ENCODE peak calls at places on chromosomes 16 and 17, in seven cellular contexts. One of them, this sample, is unnamed.
A peak's percentile ranks its signal among the peaks of the same experiment; 100 is the strongest.

GRCh38 chr16:48287239-48287638 is 39.9 kb upstream of the ABCC11 start:
- DNase-seq in ovary: no peak
- DNase-seq in RWPE1: no peak
- DNase-seq in MM.1S: no peak
- DNase-seq in PC-9: no peak
- DNase-seq in uterus: no peak
- DNase-seq in GM23338: no peak
- DNase-seq in this sample: no peak

GRCh38 chr17:45663772-45664171 is 120.3 kb upstream of the CRHR1 start:
- DNase-seq in GM23338: no peak
- DNase-seq in ovary: no peak
- DNase-seq in RWPE1: no peak
- DNase-seq in uterus: no peak
- DNase-seq in MM.1S: no peak
- DNase-seq in PC-9: no peak
- DNase-seq in this sample: no peak

GRCh38 chr16:88035292-88035691 is 84.1 kb downstream of the BANP start:
- DNase-seq in PC-9: no peak
- DNase-seq in ovary: no peak
- DNase-seq in uterus: no peak
- DNase-seq in RWPE1: no peak
- DNase-seq in GM23338: no peak
- DNase-seq in MM.1S: no peak
- DNase-seq in this sample: no peak

GRCh38 chr17:82400830-82401229 is 17.3 kb upstream of the HEXD start:
- DNase-seq in MM.1S: peak; percentile 70
- DNase-seq in uterus: no peak
- DNase-seq in RWPE1: no peak
- DNase-seq in GM23338: no peak
- DNase-seq in PC-9: no peak
- DNase-seq in ovary: no peak
- DNase-seq in this sample: peak; percentile 51

GRCh38 chr16:48109496-48109895 is 46.3 kb downstream of the ABCC12 start:
- DNase-seq in MM.1S: no peak
- DNase-seq in uterus: no peak
- DNase-seq in ovary: no peak
- DNase-seq in GM23338: no peak
- DNase-seq in PC-9: no peak
- DNase-seq in RWPE1: no peak
- DNase-seq in this sample: no peak

GRCh38 chr16:19710991-19711545 is 7.0 kb downstream of the KNOP1 start:
- DNase-seq in ovary: no peak
- DNase-seq in uterus: no peak
- DNase-seq in PC-9: no peak
- DNase-seq in GM23338: no peak
- DNase-seq in MM.1S: no peak
- DNase-seq in RWPE1: no peak
- DNase-seq in this sample: no peak

GRCh38 chr17:39737331-39737760 is 392 bp upstream of the GRB7 start:
- DNase-seq in ovary: no peak
- DNase-seq in uterus: no peak
- DNase-seq in MM.1S: no peak
- DNase-seq in GM23338: no peak
- DNase-seq in RWPE1: no peak
- DNase-seq in PC-9: no peak
- DNase-seq in this sample: no peak

GRCh38 chr16:50038756-50039529 is 13.9 kb downstream of the CNEP1R1 start:
- DNase-seq in MM.1S: no peak
- DNase-seq in RWPE1: no peak
- DNase-seq in PC-9: no peak
- DNase-seq in ovary: no peak
- DNase-seq in GM23338: peak; percentile 46
- DNase-seq in uterus: no peak
- DNase-seq in this sample: no peak

GRCh38 chr16:60792437-60792836 is 1243.8 kb downstream of the CDH8 start:
- DNase-seq in PC-9: no peak
- DNase-seq in MM.1S: no peak
- DNase-seq in GM23338: no peak
- DNase-seq in uterus: no peak
- DNase-seq in ovary: no peak
- DNase-seq in RWPE1: no peak
- DNase-seq in this sample: no peak

GRCh38 chr16:62805221-62805857 is 769.1 kb upstream of the CDH8 start:
- DNase-seq in ovary: no peak
- DNase-seq in GM23338: no peak
- DNase-seq in RWPE1: no peak
- DNase-seq in uterus: no peak
- DNase-seq in MM.1S: no peak
- DNase-seq in PC-9: no peak
- DNase-seq in this sample: no peak

GRCh38 chr16:14345512-14346115 is 274.5 kb downstream of the MRTFB start:
- DNase-seq in GM23338: no peak
- DNase-seq in RWPE1: no peak
- DNase-seq in ovary: no peak
- DNase-seq in PC-9: no peak
- DNase-seq in uterus: no peak
- DNase-seq in MM.1S: no peak
- DNase-seq in this sample: no peak

GRCh38 chr16:14494396-14494795 is 135.7 kb downstream of the PARN start:
- DNase-seq in RWPE1: no peak
- DNase-seq in MM.1S: no peak
- DNase-seq in GM23338: no peak
- DNase-seq in uterus: no peak
- DNase-seq in PC-9: no peak
- DNase-seq in ovary: no peak
- DNase-seq in this sample: no peak

GRCh38 chr17:40547785-40548478 is 17.3 kb downstream of the CCR7 start:
- DNase-seq in PC-9: no peak
- DNase-seq in GM23338: no peak
- DNase-seq in uterus: no peak
- DNase-seq in MM.1S: no peak
- DNase-seq in RWPE1: no peak
- DNase-seq in ovary: no peak
- DNase-seq in this sample: no peak

GRCh38 chr16:2799852-2800226 is 1.6 kb downstream of the PRSS41 start:
- DNase-seq in GM23338: no peak
- DNase-seq in RWPE1: no peak
- DNase-seq in MM.1S: no peak
- DNase-seq in uterus: no peak
- DNase-seq in PC-9: peak; percentile 87
- DNase-seq in ovary: no peak
- DNase-seq in this sample: peak; percentile 18
- H3K27ac ChIP-seq in GM23338: no peak overlapping the region
- H3K27ac ChIP-seq in RWPE1: no peak overlapping the region
- H3K27ac ChIP-seq in MM.1S: no peak overlapping the region
- H3K27ac ChIP-seq in uterus: no peak overlapping the region
- H3K27ac ChIP-seq in PC-9: peak overlapping the region; percentile 27
- H3K27ac ChIP-seq in ovary: no peak overlapping the region
- H3K27ac ChIP-seq in this sample: no peak overlapping the region

GRCh38 chr17:21077286-21077685 is 34.5 kb upstream of the USP22 start:
- DNase-seq in GM23338: no peak
- DNase-seq in MM.1S: no peak
- DNase-seq in PC-9: no peak
- DNase-seq in uterus: no peak
- DNase-seq in RWPE1: no peak
- DNase-seq in ovary: no peak
- DNase-seq in this sample: no peak

GRCh38 chr17:21079196-21079595 is 36.4 kb upstream of the USP22 start:
- DNase-seq in PC-9: no peak
- DNase-seq in uterus: no peak
- DNase-seq in GM23338: no peak
- DNase-seq in ovary: no peak
- DNase-seq in RWPE1: no peak
- DNase-seq in MM.1S: no peak
- DNase-seq in this sample: no peak

GRCh38 chr17:21078056-21078825 is 35.4 kb upstream of the USP22 start:
- DNase-seq in MM.1S: no peak
- DNase-seq in RWPE1: no peak
- DNase-seq in ovary: no peak
- DNase-seq in PC-9: no peak
- DNase-seq in GM23338: no peak
- DNase-seq in uterus: no peak
- DNase-seq in this sample: no peak

GRCh38 chr17:21075739-21076085 is 32.9 kb upstream of the USP22 start:
- DNase-seq in PC-9: no peak
- DNase-seq in RWPE1: no peak
- DNase-seq in GM23338: no peak
- DNase-seq in MM.1S: no peak
- DNase-seq in uterus: no peak
- DNase-seq in ovary: no peak
- DNase-seq in this sample: no peak

DNA sequence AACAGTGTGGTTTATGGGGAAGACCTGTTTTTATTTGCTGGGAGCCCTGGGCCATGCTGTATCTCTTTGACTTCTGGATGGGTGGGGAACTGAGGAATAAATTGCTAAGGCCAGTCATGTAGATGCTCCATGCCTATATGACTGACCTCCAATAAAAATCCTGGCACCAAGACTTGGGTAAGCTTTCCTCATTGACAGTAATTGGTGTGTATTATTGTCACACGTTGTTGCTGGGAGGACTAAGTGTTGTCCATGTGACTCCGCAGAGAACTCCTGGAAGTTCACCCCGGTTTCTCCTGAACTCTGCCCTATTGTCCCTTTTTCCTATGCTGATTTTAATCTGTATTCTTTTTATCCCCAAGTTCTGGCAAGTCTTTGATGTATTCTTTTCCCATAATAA is 33.4 kb upstream of the USP22 start:
- DNase-seq in MM.1S: no peak
- DNase-seq in ovary: no peak
- DNase-seq in GM23338: no peak
- DNase-seq in uterus: no peak
- DNase-seq in RWPE1: no peak
- DNase-seq in PC-9: no peak
- DNase-seq in this sample: no peak
- H3K27ac ChIP-seq in MM.1S: no peak overlapping the region
- H3K27ac ChIP-seq in ovary: no peak overlapping the region
- H3K27ac ChIP-seq in GM23338: no peak overlapping the region
- H3K27ac ChIP-seq in uterus: peak overlapping the region; percentile 83
- H3K27ac ChIP-seq in RWPE1: no peak overlapping the region
- H3K27ac ChIP-seq in PC-9: no peak overlapping the region
- H3K27ac ChIP-seq in this sample: no peak overlapping the region

GRCh38 chr17:73282629-73283028 is 20.9 kb upstream of the CPSF4L start:
- DNase-seq in MM.1S: no peak
- DNase-seq in uterus: no peak
- DNase-seq in PC-9: no peak
- DNase-seq in GM23338: no peak
- DNase-seq in RWPE1: no peak
- DNase-seq in ovary: no peak
- DNase-seq in this sample: no peak

GRCh38 chr17:73283841-73284282 is 22.2 kb upstream of the CPSF4L start:
- DNase-seq in MM.1S: no peak
- DNase-seq in PC-9: no peak
- DNase-seq in RWPE1: no peak
- DNase-seq in GM23338: peak; percentile 88
- DNase-seq in uterus: peak; percentile 73
- DNase-seq in ovary: peak; percentile 91
- DNase-seq in this sample: no peak

GRCh38 chr17:73281926-73282325 is 20.2 kb upstream of the CPSF4L start:
- DNase-seq in PC-9: no peak
- DNase-seq in ovary: peak; percentile 35
- DNase-seq in GM23338: no peak
- DNase-seq in MM.1S: no peak
- DNase-seq in uterus: no peak
- DNase-seq in RWPE1: no peak
- DNase-seq in this sample: no peak

GRCh38 chr17:73284339-73284738 is 22.7 kb upstream of the CPSF4L start:
- DNase-seq in MM.1S: no peak
- DNase-seq in RWPE1: no peak
- DNase-seq in uterus: no peak
- DNase-seq in PC-9: no peak
- DNase-seq in ovary: no peak
- DNase-seq in GM23338: no peak
- DNase-seq in this sample: no peak

GRCh38 chr17:73283250-73283649 is 21.6 kb upstream of the CPSF4L start:
- DNase-seq in PC-9: no peak
- DNase-seq in ovary: peak; percentile 60
- DNase-seq in MM.1S: no peak
- DNase-seq in GM23338: no peak
- DNase-seq in RWPE1: no peak
- DNase-seq in uterus: no peak
- DNase-seq in this sample: no peak
- H3K27ac ChIP-seq in PC-9: no peak overlapping the region
- H3K27ac ChIP-seq in ovary: peak overlapping the region; percentile 86
- H3K27ac ChIP-seq in MM.1S: no peak overlapping the region
- H3K27ac ChIP-seq in GM23338: no peak overlapping the region
- H3K27ac ChIP-seq in RWPE1: peak overlapping the region; percentile 15
- H3K27ac ChIP-seq in uterus: peak overlapping the region; percentile 87
- H3K27ac ChIP-seq in this sample: no peak overlapping the region

DNA sequence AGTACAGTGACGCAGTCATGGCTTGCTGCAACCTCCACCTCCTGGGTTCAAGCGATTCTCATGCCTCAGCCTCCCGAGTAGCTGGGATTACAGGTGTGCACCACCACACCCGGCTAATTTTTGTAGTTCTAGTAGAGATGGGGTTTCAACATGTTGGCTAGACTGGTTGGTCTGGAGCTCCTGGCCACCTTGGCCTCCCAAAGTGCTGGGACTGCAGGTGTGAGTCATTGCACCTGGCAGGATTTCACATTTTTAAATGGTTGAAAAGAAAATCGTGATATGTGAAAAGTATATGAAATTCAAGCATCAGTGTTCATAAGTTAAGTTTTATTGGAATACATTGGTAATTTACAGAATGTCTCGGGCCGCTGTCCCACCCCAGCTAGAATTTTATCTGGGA is 2.6 kb downstream of the RMI2 start:
- DNase-seq in GM23338: no peak
- DNase-seq in MM.1S: no peak
- DNase-seq in uterus: no peak
- DNase-seq in ovary: no peak
- DNase-seq in RWPE1: no peak
- DNase-seq in PC-9: peak; percentile 65
- DNase-seq in this sample: no peak
- H3K27ac ChIP-seq in GM23338: peak overlapping the region; percentile 45
- H3K27ac ChIP-seq in MM.1S: no peak overlapping the region
- H3K27ac ChIP-seq in uterus: no peak overlapping the region
- H3K27ac ChIP-seq in ovary: no peak overlapping the region
- H3K27ac ChIP-seq in RWPE1: peak overlapping the region; percentile 75
- H3K27ac ChIP-seq in PC-9: no peak overlapping the region
- H3K27ac ChIP-seq in this sample: no peak overlapping the region

GRCh38 chr16:56415849-56416248 is 9.5 kb downstream of the AMFR start:
- DNase-seq in GM23338: no peak
- DNase-seq in RWPE1: no peak
- DNase-seq in ovary: no peak
- DNase-seq in PC-9: no peak
- DNase-seq in MM.1S: no peak
- DNase-seq in uterus: no peak
- DNase-seq in this sample: no peak

GRCh38 chr16:56411123-56411522 is 14.2 kb downstream of the AMFR start:
- DNase-seq in MM.1S: no peak
- DNase-seq in uterus: no peak
- DNase-seq in RWPE1: no peak
- DNase-seq in ovary: no peak
- DNase-seq in GM23338: no peak
- DNase-seq in PC-9: no peak
- DNase-seq in this sample: no peak

GRCh38 chr16:56414366-56414765 is 11.0 kb downstream of the AMFR start:
- DNase-seq in MM.1S: no peak
- DNase-seq in ovary: no peak
- DNase-seq in RWPE1: no peak
- DNase-seq in uterus: no peak
- DNase-seq in GM23338: no peak
- DNase-seq in PC-9: no peak
- DNase-seq in this sample: no peak

GRCh38 chr16:56411624-56412023 is 13.7 kb downstream of the AMFR start:
- DNase-seq in PC-9: no peak
- DNase-seq in uterus: no peak
- DNase-seq in GM23338: no peak
- DNase-seq in RWPE1: no peak
- DNase-seq in ovary: no peak
- DNase-seq in MM.1S: no peak
- DNase-seq in this sample: no peak

GRCh38 chr16:56413381-56413780 is 12.0 kb downstream of the AMFR start:
- DNase-seq in uterus: no peak
- DNase-seq in PC-9: no peak
- DNase-seq in RWPE1: no peak
- DNase-seq in MM.1S: no peak
- DNase-seq in GM23338: no peak
- DNase-seq in ovary: no peak
- DNase-seq in this sample: no peak
- H3K27ac ChIP-seq in uterus: no peak overlapping the region
- H3K27ac ChIP-seq in PC-9: no peak overlapping the region
- H3K27ac ChIP-seq in RWPE1: no peak overlapping the region
- H3K27ac ChIP-seq in MM.1S: no peak overlapping the region
- H3K27ac ChIP-seq in GM23338: no peak overlapping the region
- H3K27ac ChIP-seq in ovary: no peak overlapping the region
- H3K27ac ChIP-seq in this sample: no peak overlapping the region

This sample was measured in CD4-positive, alpha-beta memory T cell.